ENCODE peak calls at places on chromosomes 7 and 10, in ten cellular contexts. S is right cardiac atrium, F is fibroblast of lung, A is DND-41, Z is heart left ventricle, G is stomach, O is sigmoid colon, Q is spleen, P is Panc1, M is prostate gland. R is an unnamed sample. For H3K27me3, the result is how much of the 10 kb centered on the place peaks cover.

GRCh38 chr7:92904292-92905131 is 68.1 kb upstream of the CDK6 start:
- DNase-seq in S (no peak), F (peak), A (peak), Z (no peak), G (peak), O (no peak), Q (peak), P (peak), M (no peak), R (peak)

GRCh38 chr10:35848412-35848811 is 206.3 kb upstream of the FZD8 start:
- DNase-seq in S (no peak), F (no peak), A (no peak), Z (no peak), G (no peak), O (no peak), Q (no peak), P (no peak), M (no peak), R (no peak)

GRCh38 chr7:155953781-155954549 is 141.7 kb upstream of the SHH start:
- DNase-seq in S (no peak), F (no peak), A (no peak), Z (no peak), G (peak), O (peak), Q (no peak), P (no peak), M (no peak), R (no peak)

GRCh38 chr7:123744416-123744815 is 4.4 kb downstream of the WASL start:
- DNase-seq in S (no peak), F (no peak), A (no peak), Z (no peak), G (no peak), O (no peak), Q (no peak), P (no peak), M (no peak), R (no peak)

GRCh38 chr7:43112941-43113621 is 634 bp downstream of the HECW1 start:
- DNase-seq in S (peak), F (peak), A (no peak), Z (no peak), G (no peak), O (peak), Q (no peak), P (no peak), M (peak), R (peak)

GRCh38 chr10:99396471-99396870 is 34.0 kb downstream of the GOT1 start:
- DNase-seq in S (no peak), F (peak), A (no peak), Z (no peak), G (no peak), O (no peak), Q (no peak), P (no peak), M (no peak), R (no peak)

GRCh38 chr10:132001238-132001977 is 19.7 kb upstream of the BNIP3 start:
- DNase-seq in S (no peak), F (peak), A (no peak), Z (no peak), G (no peak), O (peak), Q (no peak), P (no peak), M (peak), R (no peak)

GRCh38 chr7:130632111-130632510 is 36.4 kb downstream of the COPG2 start:
- DNase-seq in S (no peak), F (peak), A (no peak), Z (no peak), G (no peak), O (no peak), Q (no peak), P (peak), M (no peak), R (no peak)

GRCh38 chr7:4840097-4840501 is 21.7 kb downstream of the PAPOLB start:
- DNase-seq in S (no peak), F (no peak), A (no peak), Z (no peak), G (peak), O (no peak), Q (peak), P (no peak), M (no peak), R (no peak)

GRCh38 chr7:27210441-27211083 is 10.7 kb upstream of the HOXA13 start:
- DNase-seq in S (peak), F (peak), A (peak), Z (no peak), G (no peak), O (peak), Q (peak), P (no peak), M (peak), R (no peak)

GRCh38 chr10:60293797-60294196 is 95.9 kb downstream of the ANK3 start:
- DNase-seq in S (no peak), F (no peak), A (no peak), Z (no peak), G (no peak), O (no peak), Q (no peak), P (no peak), M (no peak), R (no peak)

GRCh38 chr7:137734221-137734620 is 112.6 kb downstream of the DGKI start:
- DNase-seq in S (no peak), F (no peak), A (no peak), Z (no peak), G (no peak), O (no peak), Q (no peak), P (no peak), M (no peak), R (no peak)

GRCh38 chr7:22094413-22095304 is 149.0 kb upstream of the CDCA7L start:
- DNase-seq in S (no peak), F (no peak), A (no peak), Z (no peak), G (no peak), O (no peak), Q (no peak), P (no peak), M (no peak), R (no peak)

GRCh38 chr10:84360634-84361365 is 32.4 kb downstream of the CCSER2 start:
- DNase-seq in S (no peak), F (peak), A (no peak), Z (no peak), G (no peak), O (no peak), Q (no peak), P (no peak), M (no peak), R (no peak)

GRCh38 chr7:131057015-131057518 is 270.6 kb upstream of the MKLN1 start:
- DNase-seq in S (no peak), F (peak), A (peak), Z (no peak), G (no peak), O (no peak), Q (no peak), P (no peak), M (peak), R (no peak)

GRCh38 chr7:138668946-138669345 is 32.2 kb downstream of the SVOPL start:
- DNase-seq in S (no peak), F (no peak), A (no peak), Z (no peak), G (no peak), O (no peak), Q (no peak), P (no peak), M (no peak), R (no peak)

GRCh38 chr7:111312966-111313365 is 222.0 kb downstream of the LRRN3 start:
- DNase-seq in S (no peak), F (peak), A (no peak), Z (no peak), G (no peak), O (no peak), Q (no peak), P (no peak), M (no peak), R (no peak)

GRCh38 chr10:70776455-70777005 is 8.6 kb downstream of the TBATA start:
- DNase-seq in S (no peak), F (no peak), A (no peak), Z (no peak), G (peak), O (no peak), Q (peak), P (no peak), M (no peak), R (no peak)

GRCh38 chr10:62224606-62225005 is 44.0 kb downstream of the RTKN2 start:
- DNase-seq in S (no peak), F (no peak), A (no peak), Z (no peak), G (no peak), O (no peak), Q (no peak), P (no peak), M (no peak), R (no peak)

GRCh38 chr10:107275806-107276205 is 111.3 kb upstream of the SORCS1 start:
- DNase-seq in S (no peak), F (no peak), A (no peak), Z (no peak), G (no peak), O (no peak), Q (no peak), P (no peak), M (no peak), R (no peak)

GRCh38 chr10:35236739-35237138 is 99.6 kb upstream of the CCNY start:
- DNase-seq in S (no peak), F (peak), A (no peak), Z (no peak), G (no peak), O (no peak), Q (no peak), P (no peak), M (no peak), R (no peak)

GRCh38 chr10:15344876-15345285 is 26.2 kb downstream of the FAM171A1 start:
- DNase-seq in S (no peak), F (peak), A (no peak), Z (no peak), G (no peak), O (no peak), Q (no peak), P (no peak), M (peak), R (no peak)

GRCh38 chr7:155744931-155745683 is 67.2 kb downstream of the SHH start:
- DNase-seq in S (no peak), F (no peak), A (peak), Z (no peak), G (no peak), O (no peak), Q (no peak), P (no peak), M (no peak), R (no peak)

GRCh38 chr7:66505009-66505408 is 123.7 kb upstream of the KCTD7 start:
- DNase-seq in S (no peak), F (no peak), A (no peak), Z (no peak), G (no peak), O (peak), Q (peak), P (no peak), M (no peak), R (no peak)

GRCh38 chr7:94400643-94401042 is 5.9 kb downstream of the COL1A2 start:
- DNase-seq in S (no peak), F (no peak), A (no peak), Z (no peak), G (no peak), O (no peak), Q (no peak), P (no peak), M (no peak), R (no peak)

GRCh38 chr10:75646931-75647330 is 215.5 kb downstream of the LRMDA start:
- DNase-seq in S (no peak), F (peak), A (no peak), Z (no peak), G (no peak), O (no peak), Q (no peak), P (no peak), M (no peak), R (no peak)

GRCh38 chr10:66838656-66839055 is 87.2 kb upstream of the LRRTM3 start:
- DNase-seq in S (no peak), F (no peak), A (no peak), Z (no peak), G (no peak), O (no peak), Q (no peak), P (no peak), M (no peak), R (no peak)

GRCh38 chr10:72096115-72097000 is 8.0 kb upstream of the SPOCK2 start:
- DNase-seq in S (no peak), F (peak), A (no peak), Z (no peak), G (no peak), O (no peak), Q (no peak), P (no peak), M (no peak), R (no peak)

GRCh38 chr10:72093450-72093849 is 5.1 kb upstream of the SPOCK2 start:
- DNase-seq in S (no peak), F (no peak), A (no peak), Z (no peak), G (no peak), O (no peak), Q (no peak), P (no peak), M (no peak), R (no peak)

GRCh38 chr10:72095195-72095594 is 6.8 kb upstream of the SPOCK2 start:
- DNase-seq in S (no peak), F (no peak), A (no peak), Z (no peak), G (no peak), O (no peak), Q (no peak), P (no peak), M (no peak), R (no peak)

GRCh38 chr10:72092987-72093386 is 4.6 kb upstream of the SPOCK2 start:
- DNase-seq in S (no peak), F (no peak), A (no peak), Z (no peak), G (no peak), O (no peak), Q (no peak), P (no peak), M (no peak), R (no peak)

DNA sequence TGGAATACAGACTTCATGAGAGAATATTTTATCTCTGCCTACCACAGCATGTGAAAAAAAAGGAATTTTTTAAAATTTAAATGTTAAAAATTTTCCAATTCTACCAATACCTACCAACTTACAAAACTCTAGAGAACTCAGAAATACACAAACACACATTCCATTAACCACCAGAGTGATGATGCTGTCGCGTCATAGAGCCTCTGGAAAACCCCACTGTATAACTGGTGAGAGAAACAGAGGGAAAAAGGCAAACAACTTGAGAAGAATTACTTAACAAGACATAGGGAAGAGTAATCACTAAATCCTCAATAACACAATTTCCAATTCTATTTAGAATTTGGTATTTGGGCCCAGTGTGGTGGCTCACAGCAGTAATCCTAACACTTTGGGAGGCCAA is 6.2 kb upstream of the SPOCK2 start:
- DNase-seq in S (no peak), F (no peak), A (no peak), Z (no peak), G (no peak), O (no peak), Q (no peak), P (no peak), M (no peak), R (no peak)
- H3K27ac ChIP-seq in S (no peak), F (no peak), A (no peak), Z (no peak), G (no peak), O (no peak), Q (no peak), P (peak), M (no peak), R (no peak)

DNA sequence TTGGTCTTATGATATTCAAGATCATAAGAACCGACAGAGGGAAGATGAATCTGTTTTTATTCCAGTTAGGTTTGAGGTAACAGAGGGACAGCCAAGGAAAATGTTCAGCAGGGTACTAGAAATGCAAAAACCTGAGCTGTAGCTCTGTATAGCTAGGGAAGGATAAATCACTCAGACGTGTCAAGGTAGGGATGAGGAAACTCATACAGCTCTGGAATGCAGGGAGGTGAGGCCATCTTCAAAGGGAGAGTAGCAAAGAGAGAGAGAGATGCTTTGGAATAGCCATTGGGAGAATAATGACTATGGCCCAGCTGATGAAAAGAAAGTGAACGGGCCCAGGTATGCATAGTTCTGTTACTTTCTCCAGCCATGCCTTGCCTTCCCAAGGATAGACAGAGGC is 77.8 kb downstream of the PAX2 start:
- DNase-seq in S (no peak), F (no peak), A (no peak), Z (no peak), G (no peak), O (no peak), Q (no peak), P (no peak), M (no peak), R (no peak)
- H3K27me3 ChIP-seq in S (under half), F (half or more), A (under half), Z (half or more), G (half or more), O (half or more), Q (under half), P (under half), M (under half), R (half or more)

DNA sequence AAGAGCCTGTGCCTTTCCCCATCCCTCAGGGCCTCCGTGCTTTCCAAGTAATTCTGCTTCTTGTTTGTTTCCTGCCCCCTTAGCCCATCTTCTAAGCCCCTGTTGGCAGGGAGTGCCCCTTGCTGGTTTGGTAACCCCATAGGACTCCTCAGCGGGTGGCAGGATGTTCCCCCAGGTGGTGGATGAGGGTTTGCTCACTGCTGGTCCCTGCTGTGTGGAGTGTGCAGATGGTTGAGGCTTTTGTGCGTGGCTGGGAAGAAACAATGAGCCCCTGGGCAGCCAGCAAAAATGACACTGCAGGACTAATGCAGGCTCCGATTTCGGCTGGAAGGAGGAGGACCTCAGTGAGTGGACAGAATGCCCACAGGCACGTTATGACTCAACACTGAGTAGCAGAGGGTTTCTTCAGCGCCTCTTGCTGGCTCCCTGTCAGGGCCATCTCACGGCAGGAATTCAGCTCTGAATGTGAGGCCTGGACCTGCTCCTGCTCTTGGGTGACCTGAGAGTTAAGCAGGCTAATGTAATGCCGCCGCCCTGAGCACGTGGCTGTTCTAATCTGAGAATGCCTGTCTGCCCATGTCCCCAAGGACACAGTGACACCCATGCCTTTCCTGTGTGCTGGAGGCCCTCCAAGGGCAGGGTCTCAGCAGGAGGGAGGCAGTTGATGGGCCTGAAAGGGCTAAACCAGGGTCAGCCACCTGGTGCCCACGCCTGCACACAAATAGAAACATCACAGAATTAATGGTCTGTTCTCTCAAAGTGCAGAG is 16.6 kb downstream of the BAG3 start:
- DNase-seq in S (peak), F (peak), A (peak), Z (peak), G (peak), O (peak), Q (no peak), P (peak), M (peak), R (peak)
- H3K27ac ChIP-seq in S (peak), F (peak), A (no peak), Z (peak), G (peak), O (peak), Q (peak), P (peak), M (peak), R (peak)

DNA sequence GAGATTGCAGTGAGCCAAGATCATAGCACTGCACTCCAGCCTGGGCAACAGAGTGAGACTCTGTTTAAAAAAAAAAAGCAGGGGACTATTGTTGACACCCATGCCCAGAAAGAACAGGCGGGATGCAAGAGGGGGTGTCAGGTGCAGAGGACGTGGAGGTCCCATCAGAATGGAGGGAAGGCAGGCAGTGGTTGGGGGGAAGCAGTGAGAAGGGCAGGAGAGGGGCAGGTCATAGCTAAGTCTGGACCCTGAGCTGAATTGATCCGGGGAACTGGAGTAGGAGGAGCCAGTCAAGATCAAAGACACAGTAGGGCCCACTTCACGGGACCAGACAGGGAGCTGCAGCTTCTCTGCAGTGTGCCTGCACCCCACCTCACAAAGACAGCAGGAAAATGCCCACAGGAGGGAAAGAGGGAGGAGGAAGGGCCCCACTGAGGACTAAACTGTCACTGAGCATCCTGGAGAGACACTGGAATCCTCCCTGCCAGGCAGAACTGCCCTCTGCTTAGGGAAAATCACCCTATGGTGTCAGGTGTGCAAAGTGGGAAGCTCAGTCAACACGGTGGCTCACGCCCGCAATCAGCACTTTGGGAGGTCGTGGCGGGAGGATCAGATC is 27.3 kb upstream of the ECHDC3 start:
- DNase-seq in S (no peak), F (no peak), A (no peak), Z (no peak), G (no peak), O (no peak), Q (no peak), P (no peak), M (no peak), R (no peak)
- H3K27me3 ChIP-seq in S (under half), F (under half), A (under half), Z (under half), G (under half), O (under half), Q (under half), P (under half), M (under half), R (under half)

GRCh38 chr10:27240891-27241639 is 468 bp upstream of the ACBD5 start:
- DNase-seq in S (peak), F (peak), A (no peak), Z (no peak), G (peak), O (no peak), Q (peak), P (no peak), M (peak), R (no peak)
- H3K27ac ChIP-seq in S (peak), F (peak), A (peak), Z (peak), G (peak), O (peak), Q (peak), P (peak), M (peak), R (peak)

DNA sequence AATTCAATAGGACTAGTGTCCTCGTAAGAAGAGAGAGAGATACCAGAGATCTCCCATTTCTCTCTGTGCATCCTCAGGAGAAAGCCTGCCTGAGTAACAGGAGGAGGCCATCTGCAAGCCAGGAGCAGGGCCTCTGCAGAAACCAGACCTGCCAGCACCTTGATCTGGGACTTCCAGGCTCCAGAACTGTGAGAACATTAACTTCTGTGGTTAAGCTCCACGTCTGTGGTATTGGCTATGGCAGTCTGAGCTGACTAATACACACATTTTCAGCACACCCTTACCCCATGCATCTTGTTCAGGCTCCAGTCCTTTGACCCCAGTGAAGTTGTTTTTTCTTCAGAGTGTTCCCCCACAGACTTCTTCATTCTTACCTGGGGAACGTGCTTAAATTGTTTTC is 3.1 kb upstream of the CRTAC1 start:
- DNase-seq in S (no peak), F (no peak), A (no peak), Z (no peak), G (no peak), O (no peak), Q (no peak), P (no peak), M (no peak), R (no peak)
- H3K27me3 ChIP-seq in S (under half), F (under half), A (under half), Z (half or more), G (half or more), O (half or more), Q (under half), P (half or more), M (under half), R (half or more)

R was measured in RWPE2.